ENCODE peak calls at places on chromosomes 12 and 14, in seven cellular contexts. M is T-helper 1 cell; Z is CD8-positive, alpha-beta T cell; T is LoVo; G is activated CD8-positive, alpha-beta memory T cell treated with anti-CD3 and anti-CD28 coated beads, Interleukin-2, amount 50 U/mL, for 48 hours; J is HFFc6; D is EH. B is an unnamed sample.

GRCh38 chr12:121196902-121197301 is 13.0 kb upstream of the P2RX4 start:
- DNase-seq in M (no peak), Z (no peak), T (no peak), G (no peak), J (no peak), D (no peak), B (no peak)

GRCh38 chr12:117387832-117388231 is 26.4 kb upstream of the NOS1 start:
- DNase-seq in M (no peak), Z (no peak), T (no peak), G (no peak), J (no peak), D (no peak), B (no peak)

GRCh38 chr14:61476737-61477410 is 155.5 kb downstream of the PRKCH start:
- DNase-seq in M (peak), Z (peak), T (no peak), G (peak), J (peak), D (peak), B (peak)

GRCh38 chr14:26130690-26131089 is 467.1 kb downstream of the NOVA1 start:
- DNase-seq in M (no peak), Z (no peak), T (no peak), G (no peak), J (no peak), D (no peak), B (no peak)

GRCh38 chr12:30725739-30726138 is 29.0 kb downstream of the CAPRIN2 start:
- DNase-seq in M (no peak), Z (no peak), T (peak), G (no peak), J (peak), D (peak), B (no peak)

GRCh38 chr12:116508145-116509121 is 50.7 kb upstream of the MAP1LC3B2 start:
- DNase-seq in M (peak), Z (no peak), T (no peak), G (peak), J (no peak), D (peak), B (no peak)

GRCh38 chr12:113136128-113136989 is 798 bp upstream of the RASAL1 start:
- DNase-seq in M (peak), Z (peak), T (no peak), G (peak), J (no peak), D (no peak), B (peak)

GRCh38 chr14:59576332-59577294 is at the start of gene CCDC175:
- DNase-seq in M (peak), Z (peak), T (peak), G (peak), J (peak), D (peak), B (peak)

GRCh38 chr12:56007892-56008471 is 10.9 kb downstream of the SUOX start:
- DNase-seq in M (no peak), Z (peak), T (no peak), G (no peak), J (no peak), D (peak), B (no peak)

GRCh38 chr14:67622675-67623074 is 3.0 kb downstream of the ARG2 start:
- DNase-seq in M (peak), Z (no peak), T (no peak), G (no peak), J (peak), D (peak), B (no peak)

GRCh38 chr12:38543151-38543550 is 226.6 kb downstream of the ALG10B start:
- DNase-seq in M (no peak), Z (no peak), T (no peak), G (no peak), J (no peak), D (no peak), B (no peak)